ENCODE peak calls at places on chromosomes 7 and 10, in seven cellular contexts. One of them, this sample, is unnamed.

GRCh38 chr10:129962092-129962494 is 2.0 kb downstream of the EBF3 start:
- DNase-seq in NB4: peak; percentile 79
- DNase-seq in fibroblast of lung: no peak
- DNase-seq in CD8-positive, alpha-beta memory T cell: no peak
- DNase-seq in body of pancreas: no peak
- DNase-seq in cardiac fibroblast: peak; percentile 85
- DNase-seq in A549: no peak
- DNase-seq in this sample: no peak

GRCh38 chr7:47218378-47219176 is 363.3 kb downstream of the TNS3 start:
- DNase-seq in body of pancreas: no peak
- DNase-seq in fibroblast of lung: no peak
- DNase-seq in NB4: no peak
- DNase-seq in cardiac fibroblast: no peak
- DNase-seq in A549: no peak
- DNase-seq in CD8-positive, alpha-beta memory T cell: no peak
- DNase-seq in this sample: no peak

GRCh38 chr7:137696376-137696775 is 150.4 kb downstream of the DGKI start:
- DNase-seq in cardiac fibroblast: peak; percentile 80
- DNase-seq in body of pancreas: no peak
- DNase-seq in A549: no peak
- DNase-seq in CD8-positive, alpha-beta memory T cell: no peak
- DNase-seq in fibroblast of lung: no peak
- DNase-seq in NB4: peak; percentile 19
- DNase-seq in this sample: no peak

GRCh38 chr7:25307624-25308023 is 79.3 kb upstream of the NPVF start:
- DNase-seq in fibroblast of lung: no peak
- DNase-seq in cardiac fibroblast: no peak
- DNase-seq in CD8-positive, alpha-beta memory T cell: no peak
- DNase-seq in body of pancreas: no peak
- DNase-seq in A549: no peak
- DNase-seq in NB4: no peak
- DNase-seq in this sample: no peak

GRCh38 chr7:5779108-5779507 is 2.4 kb downstream of the RNF216 start:
- DNase-seq in fibroblast of lung: no peak
- DNase-seq in body of pancreas: no peak
- DNase-seq in cardiac fibroblast: no peak
- DNase-seq in NB4: peak; percentile 39
- DNase-seq in CD8-positive, alpha-beta memory T cell: no peak
- DNase-seq in A549: no peak
- DNase-seq in this sample: no peak

GRCh38 chr7:55533050-55533728 is 39.1 kb downstream of the VOPP1 start:
- DNase-seq in NB4: peak; percentile 92
- DNase-seq in A549: no peak
- DNase-seq in cardiac fibroblast: peak; percentile 73
- DNase-seq in fibroblast of lung: no peak
- DNase-seq in CD8-positive, alpha-beta memory T cell: peak; percentile 57
- DNase-seq in body of pancreas: no peak
- DNase-seq in this sample: no peak

GRCh38 chr10:19816420-19817250 is at the start of gene PLXDC2:
- DNase-seq in cardiac fibroblast: peak; percentile 60
- DNase-seq in CD8-positive, alpha-beta memory T cell: no peak
- DNase-seq in body of pancreas: peak; percentile 21
- DNase-seq in fibroblast of lung: peak; percentile 66
- DNase-seq in NB4: peak; percentile 36
- DNase-seq in A549: no peak
- DNase-seq in this sample: no peak

GRCh38 chr10:92240289-92241157 is 50.4 kb downstream of the CPEB3 start:
- DNase-seq in body of pancreas: peak; percentile 72
- DNase-seq in CD8-positive, alpha-beta memory T cell: peak; percentile 4
- DNase-seq in NB4: peak; percentile 93
- DNase-seq in cardiac fibroblast: peak; percentile 77
- DNase-seq in fibroblast of lung: peak; percentile 72
- DNase-seq in A549: peak; percentile 76
- DNase-seq in this sample: peak; percentile 42

GRCh38 chr7:88480901-88481300 is 174.2 kb upstream of the STEAP4 start:
- DNase-seq in fibroblast of lung: no peak
- DNase-seq in cardiac fibroblast: no peak
- DNase-seq in A549: no peak
- DNase-seq in CD8-positive, alpha-beta memory T cell: no peak
- DNase-seq in NB4: no peak
- DNase-seq in body of pancreas: no peak
- DNase-seq in this sample: no peak

GRCh38 chr7:159022238-159022993 is 122.3 kb downstream of the VIPR2 start:
- DNase-seq in cardiac fibroblast: no peak
- DNase-seq in NB4: peak; percentile 40
- DNase-seq in body of pancreas: peak; percentile 40
- DNase-seq in A549: no peak
- DNase-seq in CD8-positive, alpha-beta memory T cell: no peak
- DNase-seq in fibroblast of lung: no peak
- DNase-seq in this sample: no peak

GRCh38 chr10:80917636-80918035 is 379.9 kb downstream of the SH2D4B start:
- DNase-seq in fibroblast of lung: no peak
- DNase-seq in NB4: no peak
- DNase-seq in cardiac fibroblast: no peak
- DNase-seq in body of pancreas: no peak
- DNase-seq in A549: no peak
- DNase-seq in CD8-positive, alpha-beta memory T cell: no peak
- DNase-seq in this sample: no peak

GRCh38 chr7:116782177-116782711 is 80.1 kb upstream of the CAPZA2 start:
- DNase-seq in fibroblast of lung: peak; percentile 73
- DNase-seq in A549: no peak
- DNase-seq in body of pancreas: no peak
- DNase-seq in CD8-positive, alpha-beta memory T cell: no peak
- DNase-seq in cardiac fibroblast: peak; percentile 74
- DNase-seq in NB4: no peak
- DNase-seq in this sample: no peak

GRCh38 chr10:24240001-24240751 is 31.2 kb downstream of the KIAA1217 start:
- DNase-seq in body of pancreas: peak; percentile 28
- DNase-seq in A549: no peak
- DNase-seq in CD8-positive, alpha-beta memory T cell: no peak
- DNase-seq in cardiac fibroblast: peak; percentile 45
- DNase-seq in fibroblast of lung: no peak
- DNase-seq in NB4: peak; percentile 3
- DNase-seq in this sample: no peak

GRCh38 chr10:81872206-81872605 is 2.8 kb upstream of the NRG3 start:
- DNase-seq in body of pancreas: no peak
- DNase-seq in fibroblast of lung: no peak
- DNase-seq in A549: no peak
- DNase-seq in cardiac fibroblast: peak; percentile 40
- DNase-seq in CD8-positive, alpha-beta memory T cell: no peak
- DNase-seq in NB4: no peak
- DNase-seq in this sample: no peak

GRCh38 chr10:99914236-99914635 is 95.5 kb downstream of the DNMBP start:
- DNase-seq in body of pancreas: no peak
- DNase-seq in fibroblast of lung: no peak
- DNase-seq in cardiac fibroblast: no peak
- DNase-seq in A549: no peak
- DNase-seq in CD8-positive, alpha-beta memory T cell: no peak
- DNase-seq in NB4: no peak
- DNase-seq in this sample: no peak

GRCh38 chr10:68153473-68154210 is 44.4 kb downstream of the MYPN start:
- DNase-seq in A549: peak; percentile 97
- DNase-seq in fibroblast of lung: peak; percentile 98
- DNase-seq in CD8-positive, alpha-beta memory T cell: no peak
- DNase-seq in cardiac fibroblast: peak; percentile 98
- DNase-seq in NB4: no peak
- DNase-seq in body of pancreas: peak; percentile 52
- DNase-seq in this sample: peak; percentile 63

GRCh38 chr10:119301397-119301796 is 94.0 kb downstream of the GRK5 start:
- DNase-seq in CD8-positive, alpha-beta memory T cell: peak; percentile 47
- DNase-seq in A549: no peak
- DNase-seq in cardiac fibroblast: no peak
- DNase-seq in fibroblast of lung: no peak
- DNase-seq in body of pancreas: no peak
- DNase-seq in NB4: no peak
- DNase-seq in this sample: no peak

GRCh38 chr7:42914009-42914725 is 2.3 kb upstream of the C7orf25 start:
- DNase-seq in cardiac fibroblast: peak; percentile 76
- DNase-seq in NB4: no peak
- DNase-seq in body of pancreas: no peak
- DNase-seq in CD8-positive, alpha-beta memory T cell: no peak
- DNase-seq in fibroblast of lung: peak; percentile 38
- DNase-seq in A549: no peak
- DNase-seq in this sample: no peak

GRCh38 chr10:51706225-51706624 is 6.8 kb upstream of the CSTF2T start:
- DNase-seq in cardiac fibroblast: peak; percentile 76
- DNase-seq in CD8-positive, alpha-beta memory T cell: no peak
- DNase-seq in body of pancreas: peak; percentile 89
- DNase-seq in NB4: no peak
- DNase-seq in fibroblast of lung: peak; percentile 98
- DNase-seq in A549: no peak
- DNase-seq in this sample: no peak

GRCh38 chr10:75672842-75673241 is 241.4 kb downstream of the LRMDA start:
- DNase-seq in A549: no peak
- DNase-seq in cardiac fibroblast: peak; percentile 23
- DNase-seq in NB4: no peak
- DNase-seq in body of pancreas: no peak
- DNase-seq in CD8-positive, alpha-beta memory T cell: no peak
- DNase-seq in fibroblast of lung: peak; percentile 29
- DNase-seq in this sample: no peak

DNA sequence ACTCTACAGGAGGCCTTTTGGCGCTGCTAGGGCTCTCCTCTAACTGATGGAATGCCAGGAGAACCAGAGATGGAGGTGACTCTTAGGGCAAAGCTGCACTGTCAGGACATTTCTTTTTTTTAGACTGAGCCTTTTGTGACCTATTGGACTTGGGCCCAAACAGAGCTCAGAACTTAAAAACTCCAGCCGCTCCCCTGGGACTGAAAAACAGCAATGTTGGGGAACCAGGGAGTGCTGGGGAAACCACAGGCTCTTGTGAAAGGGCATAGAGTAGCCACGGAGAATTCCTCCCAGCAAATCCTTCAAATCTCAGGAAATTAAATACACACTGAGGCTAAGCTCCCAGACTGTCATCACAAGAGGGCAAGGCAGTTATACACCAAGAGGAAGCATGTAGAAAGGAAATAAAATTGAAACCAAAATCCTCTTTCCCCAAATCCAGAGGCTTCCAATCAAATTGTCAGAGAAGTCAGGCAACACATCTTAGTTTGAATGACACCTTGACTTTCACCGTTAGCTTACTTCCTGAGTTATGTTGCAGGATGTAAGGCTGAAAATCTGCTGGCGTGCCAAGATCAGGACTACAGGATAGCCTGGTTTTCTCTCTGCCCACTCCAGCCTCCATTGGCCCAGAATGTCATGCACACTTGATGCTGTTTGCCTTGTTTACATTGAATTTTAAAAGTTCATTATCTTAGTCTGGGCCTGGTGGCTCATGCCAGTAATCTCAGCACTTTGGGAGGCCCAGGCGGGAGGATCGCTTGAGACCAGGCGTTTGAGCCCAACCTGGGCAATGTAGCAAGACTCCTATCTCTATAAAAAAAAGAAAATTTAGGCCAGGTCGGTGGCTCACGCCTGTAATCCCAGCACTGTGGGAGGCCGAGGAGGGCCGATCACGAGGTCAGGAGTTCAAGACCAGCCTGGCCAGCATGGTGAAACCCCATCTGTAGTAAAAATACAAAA is 2.5 kb upstream of the RFC2 start:
- DNase-seq in NB4: peak; percentile 56
- DNase-seq in fibroblast of lung: peak; percentile 89
- DNase-seq in body of pancreas: peak; percentile 28
- DNase-seq in cardiac fibroblast: peak; percentile 97
- DNase-seq in CD8-positive, alpha-beta memory T cell: no peak
- DNase-seq in A549: no peak
- DNase-seq in this sample: no peak
- H3K4me3 ChIP-seq in NB4: no peak overlapping the region
- H3K4me3 ChIP-seq in fibroblast of lung: no peak overlapping the region
- H3K4me3 ChIP-seq in body of pancreas: no peak overlapping the region
- H3K4me3 ChIP-seq in cardiac fibroblast: no peak overlapping the region
- H3K4me3 ChIP-seq in CD8-positive, alpha-beta memory T cell: no peak overlapping the region
- H3K4me3 ChIP-seq in A549: no peak overlapping the region
- H3K4me3 ChIP-seq in this sample: no peak overlapping the region

DNA sequence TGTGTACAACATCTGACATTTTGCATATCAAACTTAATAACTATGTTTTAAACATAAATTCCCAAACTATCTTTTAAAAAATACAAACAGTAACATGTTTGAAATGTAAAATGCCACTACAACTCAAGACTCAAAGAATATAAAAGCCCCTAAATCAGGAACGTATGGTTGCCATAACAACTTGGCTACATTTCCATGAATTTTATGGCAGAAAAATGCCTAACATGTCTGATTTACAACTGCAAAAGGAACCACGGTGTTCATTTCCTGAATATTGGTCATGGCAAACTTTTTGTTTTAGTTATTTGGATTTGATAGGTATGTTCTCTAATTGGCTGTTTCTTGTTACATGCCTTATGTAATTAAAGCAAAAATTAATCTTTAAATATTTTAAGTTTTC is 2.0 kb downstream of the SOSTDC1 start:
- DNase-seq in CD8-positive, alpha-beta memory T cell: no peak
- DNase-seq in cardiac fibroblast: no peak
- DNase-seq in NB4: no peak
- DNase-seq in A549: no peak
- DNase-seq in fibroblast of lung: no peak
- DNase-seq in body of pancreas: no peak
- DNase-seq in this sample: no peak
- H3K4me3 ChIP-seq in CD8-positive, alpha-beta memory T cell: no peak overlapping the region
- H3K4me3 ChIP-seq in cardiac fibroblast: no peak overlapping the region
- H3K4me3 ChIP-seq in NB4: no peak overlapping the region
- H3K4me3 ChIP-seq in A549: no peak overlapping the region
- H3K4me3 ChIP-seq in fibroblast of lung: no peak overlapping the region
- H3K4me3 ChIP-seq in body of pancreas: no peak overlapping the region
- H3K4me3 ChIP-seq in this sample: no peak overlapping the region

GRCh38 chr10:43202224-43202656 is 64.0 kb downstream of the CSGALNACT2 start:
- DNase-seq in CD8-positive, alpha-beta memory T cell: peak; percentile 35
- DNase-seq in NB4: peak; percentile 28
- DNase-seq in A549: no peak
- DNase-seq in fibroblast of lung: peak; percentile 21
- DNase-seq in body of pancreas: peak; percentile 19
- DNase-seq in cardiac fibroblast: peak; percentile 26
- DNase-seq in this sample: no peak
- H3K4me3 ChIP-seq in CD8-positive, alpha-beta memory T cell: peak overlapping the region; percentile 61
- H3K4me3 ChIP-seq in NB4: no peak overlapping the region
- H3K4me3 ChIP-seq in A549: no peak overlapping the region
- H3K4me3 ChIP-seq in fibroblast of lung: peak overlapping the region; percentile 55
- H3K4me3 ChIP-seq in body of pancreas: peak overlapping the region; percentile 9
- H3K4me3 ChIP-seq in cardiac fibroblast: peak overlapping the region; percentile 52
- H3K4me3 ChIP-seq in this sample: no peak overlapping the region

GRCh38 chr10:13195016-13195415 is 33.7 kb downstream of the MCM10 start:
- DNase-seq in A549: no peak
- DNase-seq in NB4: peak; percentile 1
- DNase-seq in cardiac fibroblast: peak; percentile 15
- DNase-seq in CD8-positive, alpha-beta memory T cell: no peak
- DNase-seq in body of pancreas: no peak
- DNase-seq in fibroblast of lung: peak; percentile 7
- DNase-seq in this sample: no peak
- H3K4me3 ChIP-seq in A549: no peak overlapping the region
- H3K4me3 ChIP-seq in NB4: no peak overlapping the region
- H3K4me3 ChIP-seq in cardiac fibroblast: no peak overlapping the region
- H3K4me3 ChIP-seq in CD8-positive, alpha-beta memory T cell: no peak overlapping the region
- H3K4me3 ChIP-seq in body of pancreas: no peak overlapping the region
- H3K4me3 ChIP-seq in fibroblast of lung: no peak overlapping the region
- H3K4me3 ChIP-seq in this sample: no peak overlapping the region

DNA sequence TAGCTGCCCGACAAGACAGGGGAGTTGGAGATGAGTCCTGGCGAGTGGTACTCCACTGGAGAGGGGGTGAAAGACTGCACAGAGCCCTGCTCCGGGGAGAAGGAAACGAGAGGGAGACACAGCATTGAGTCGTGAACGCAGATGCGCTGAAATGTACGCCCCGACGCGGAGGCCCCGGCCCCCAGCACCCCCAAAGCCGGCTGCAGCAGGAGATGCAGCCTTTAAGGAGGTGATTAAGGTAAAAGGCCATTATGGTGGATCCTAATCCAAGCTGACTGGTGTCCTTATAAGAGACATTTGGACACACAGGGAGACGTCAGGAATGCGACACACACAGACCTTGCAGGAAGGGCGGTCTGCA is 166.3 kb upstream of the IMMP2L start:
- DNase-seq in cardiac fibroblast: no peak
- DNase-seq in CD8-positive, alpha-beta memory T cell: no peak
- DNase-seq in fibroblast of lung: no peak
- DNase-seq in NB4: no peak
- DNase-seq in body of pancreas: no peak
- DNase-seq in A549: no peak
- DNase-seq in this sample: no peak
- H3K4me3 ChIP-seq in cardiac fibroblast: no peak overlapping the region
- H3K4me3 ChIP-seq in CD8-positive, alpha-beta memory T cell: no peak overlapping the region
- H3K4me3 ChIP-seq in fibroblast of lung: no peak overlapping the region
- H3K4me3 ChIP-seq in NB4: no peak overlapping the region
- H3K4me3 ChIP-seq in body of pancreas: no peak overlapping the region
- H3K4me3 ChIP-seq in A549: no peak overlapping the region
- H3K4me3 ChIP-seq in this sample: no peak overlapping the region

This sample was measured in Caco-2.